ENCODE peak calls at places on chromosomes 2 and 18, in six cellular contexts. Y is neural crest cell, K is T-cell, G is lower leg skin, D is AG08395, F is NCI-H1092 treated with DMSO at 0.1 percent for 48 hours. Q is an unnamed sample.

GRCh38 chr18:51020536-51020935 is 9.5 kb upstream of the SMAD4 start:
- DNase-seq in Y (no peak), K (no peak), G (no peak), D (no peak), F (no peak), Q (no peak)

GRCh38 chr18:21489119-21489750 is 111.3 kb downstream of the ESCO1 start:
- DNase-seq in Y (peak), K (no peak), G (peak), D (peak), F (peak), Q (no peak)

GRCh38 chr2:157840568-157841156 is 35.5 kb downstream of the ACVR1 start:
- DNase-seq in Y (no peak), K (no peak), G (no peak), D (no peak), F (peak), Q (no peak)

GRCh38 chr18:23354625-23355024 is 98.5 kb upstream of the RIOK3 start:
- DNase-seq in Y (no peak), K (no peak), G (no peak), D (no peak), F (no peak), Q (no peak)

GRCh38 chr2:134461511-134461910 is 207.6 kb downstream of the MGAT5 start:
- DNase-seq in Y (no peak), K (no peak), G (no peak), D (peak), F (no peak), Q (no peak)

GRCh38 chr2:157194097-157194688 is 63.3 kb upstream of the GALNT5 start:
- DNase-seq in Y (peak), K (no peak), G (no peak), D (peak), F (peak), Q (no peak)

GRCh38 chr2:95315801-95316411 is 18.8 kb downstream of the KCNIP3 start:
- DNase-seq in Y (no peak), K (no peak), G (no peak), D (peak), F (no peak), Q (no peak)

GRCh38 chr2:3377279-3377611 is 373 bp downstream of the EIPR1 start:
- DNase-seq in Y (no peak), K (no peak), G (no peak), D (peak), F (no peak), Q (no peak)

GRCh38 chr2:101790856-101791255 is 93.3 kb downstream of the MAP4K4 start:
- DNase-seq in Y (no peak), K (no peak), G (no peak), D (peak), F (no peak), Q (no peak)

GRCh38 chr18:46156838-46157237 is 52.7 kb downstream of the HAUS1 start:
- DNase-seq in Y (no peak), K (no peak), G (no peak), D (no peak), F (no peak), Q (no peak)

GRCh38 chr2:26001743-26002341 is 19.5 kb upstream of the KIF3C start:
- DNase-seq in Y (no peak), K (no peak), G (peak), D (no peak), F (peak), Q (peak)

GRCh38 chr2:216698895-216699294 is 3.5 kb upstream of the IGFBP5 start:
- DNase-seq in Y (no peak), K (no peak), G (no peak), D (peak), F (peak), Q (no peak)

GRCh38 chr18:79965119-79965902 is 868 bp downstream of the HSBP1L1 start:
- DNase-seq in Y (no peak), K (no peak), G (no peak), D (peak), F (peak), Q (peak)

GRCh38 chr2:142347751-142348150 is 216.9 kb upstream of the LRP1B start:
- DNase-seq in Y (no peak), K (no peak), G (no peak), D (no peak), F (no peak), Q (no peak)

GRCh38 chr2:67600472-67600871 is 203.3 kb downstream of the ETAA1 start:
- DNase-seq in Y (no peak), K (no peak), G (no peak), D (no peak), F (no peak), Q (no peak)

GRCh38 chr18:24741961-24742738 is 281.7 kb downstream of the HRH4 start:
- DNase-seq in Y (no peak), K (no peak), G (no peak), D (peak), F (no peak), Q (no peak)

GRCh38 chr18:50644807-50645206 is 84.9 kb downstream of the MAPK4 start:
- DNase-seq in Y (no peak), K (no peak), G (no peak), D (no peak), F (peak), Q (no peak)

GRCh38 chr18:46246101-46246500 is 141.9 kb downstream of the HAUS1 start:
- DNase-seq in Y (no peak), K (no peak), G (no peak), D (no peak), F (no peak), Q (no peak)

GRCh38 chr18:31722369-31722957 is 38.1 kb upstream of the B4GALT6 start:
- DNase-seq in Y (peak), K (peak), G (peak), D (peak), F (peak), Q (peak)

GRCh38 chr2:168633895-168634294 is 168.5 kb upstream of the NOSTRIN start:
- DNase-seq in Y (no peak), K (no peak), G (no peak), D (no peak), F (no peak), Q (no peak)

GRCh38 chr2:7835693-7836680 is 845.9 kb upstream of the ID2 start:
- DNase-seq in Y (no peak), K (no peak), G (no peak), D (no peak), F (peak), Q (no peak)

GRCh38 chr2:147572622-147573021 is 272.2 kb upstream of the ACVR2A start:
- DNase-seq in Y (no peak), K (no peak), G (no peak), D (no peak), F (no peak), Q (no peak)

Q was measured in nucleus accumbens.